ENCODE peak calls at places on chromosomes 7 and 10, in seven cellular contexts. One of them, this sample, is unnamed.

GRCh38 chr7:97116308-97116707 is 1.2 kb upstream of the SDHAF3 start:
- DNase-seq in H1: no peak
- DNase-seq in H9: no peak
- DNase-seq in mesenchymal stem cell: no peak
- DNase-seq in IMR-90: no peak
- DNase-seq in mesendoderm: no peak
- DNase-seq in trophoblast cell: no peak
- DNase-seq in this sample: no peak

GRCh38 chr10:123143162-123143824 is 4.6 kb upstream of the HMX2 start:
- DNase-seq in IMR-90: no peak
- DNase-seq in trophoblast cell: no peak
- DNase-seq in mesendoderm: peak; percentile 45
- DNase-seq in mesenchymal stem cell: no peak
- DNase-seq in H1: no peak
- DNase-seq in H9: no peak
- DNase-seq in this sample: peak; percentile 18

GRCh38 chr10:79239930-79240713 is 107.1 kb upstream of the PPIF start:
- DNase-seq in IMR-90: no peak
- DNase-seq in mesenchymal stem cell: peak; percentile 76
- DNase-seq in H1: no peak
- DNase-seq in H9: peak; percentile 84
- DNase-seq in trophoblast cell: peak; percentile 94
- DNase-seq in mesendoderm: peak; percentile 98
- DNase-seq in this sample: peak; percentile 83

GRCh38 chr10:64334084-64334483 is 812.9 kb downstream of the REEP3 start:
- DNase-seq in trophoblast cell: no peak
- DNase-seq in mesendoderm: no peak
- DNase-seq in H9: no peak
- DNase-seq in mesenchymal stem cell: no peak
- DNase-seq in IMR-90: no peak
- DNase-seq in H1: no peak
- DNase-seq in this sample: no peak

GRCh38 chr10:122249991-122250750 is 20.9 kb upstream of the BTBD16 start:
- DNase-seq in IMR-90: no peak
- DNase-seq in H9: no peak
- DNase-seq in H1: no peak
- DNase-seq in trophoblast cell: no peak
- DNase-seq in mesenchymal stem cell: no peak
- DNase-seq in mesendoderm: no peak
- DNase-seq in this sample: no peak

GRCh38 chr10:49166804-49167628 is 21.2 kb downstream of the TMEM273 start:
- DNase-seq in H9: no peak
- DNase-seq in trophoblast cell: no peak
- DNase-seq in H1: no peak
- DNase-seq in mesendoderm: no peak
- DNase-seq in mesenchymal stem cell: no peak
- DNase-seq in IMR-90: no peak
- DNase-seq in this sample: no peak

GRCh38 chr7:100483728-100484635 is at the start of gene NYAP1:
- DNase-seq in mesenchymal stem cell: peak; percentile 60
- DNase-seq in H1: no peak
- DNase-seq in trophoblast cell: no peak
- DNase-seq in IMR-90: peak; percentile 27
- DNase-seq in mesendoderm: peak; percentile 64
- DNase-seq in H9: peak; percentile 79
- DNase-seq in this sample: peak; percentile 57

GRCh38 chr7:45082031-45082830 is 6.5 kb downstream of the NACAD start:
- DNase-seq in mesenchymal stem cell: no peak
- DNase-seq in trophoblast cell: no peak
- DNase-seq in IMR-90: no peak
- DNase-seq in mesendoderm: no peak
- DNase-seq in H1: no peak
- DNase-seq in H9: no peak
- DNase-seq in this sample: no peak

GRCh38 chr10:96450514-96451207 is 63.1 kb downstream of the TLL2 start:
- DNase-seq in mesenchymal stem cell: no peak
- DNase-seq in trophoblast cell: no peak
- DNase-seq in H9: peak; percentile 88
- DNase-seq in IMR-90: no peak
- DNase-seq in H1: peak; percentile 62
- DNase-seq in mesendoderm: peak; percentile 78
- DNase-seq in this sample: peak; percentile 54

GRCh38 chr7:47580175-47580701 is 1.7 kb downstream of the TNS3 start:
- DNase-seq in mesendoderm: no peak
- DNase-seq in mesenchymal stem cell: peak; percentile 51
- DNase-seq in H1: no peak
- DNase-seq in IMR-90: peak; percentile 60
- DNase-seq in trophoblast cell: no peak
- DNase-seq in H9: no peak
- DNase-seq in this sample: no peak

GRCh38 chr10:13681963-13682362 is 95.2 kb downstream of the PRPF18 start:
- DNase-seq in mesendoderm: no peak
- DNase-seq in trophoblast cell: no peak
- DNase-seq in IMR-90: no peak
- DNase-seq in H9: no peak
- DNase-seq in H1: no peak
- DNase-seq in mesenchymal stem cell: no peak
- DNase-seq in this sample: no peak

GRCh38 chr7:148927141-148927540 is 43.0 kb upstream of the EZH2 start:
- DNase-seq in mesendoderm: no peak
- DNase-seq in IMR-90: no peak
- DNase-seq in trophoblast cell: no peak
- DNase-seq in mesenchymal stem cell: no peak
- DNase-seq in H1: no peak
- DNase-seq in H9: no peak
- DNase-seq in this sample: no peak

GRCh38 chr10:61486738-61487396 is 33.7 kb upstream of the TMEM26 start:
- DNase-seq in trophoblast cell: no peak
- DNase-seq in mesendoderm: no peak
- DNase-seq in H1: no peak
- DNase-seq in mesenchymal stem cell: peak; percentile 84
- DNase-seq in IMR-90: peak; percentile 52
- DNase-seq in H9: no peak
- DNase-seq in this sample: no peak

GRCh38 chr10:82319558-82319957 is 444.6 kb downstream of the NRG3 start:
- DNase-seq in H9: peak; percentile 31
- DNase-seq in H1: no peak
- DNase-seq in mesenchymal stem cell: no peak
- DNase-seq in IMR-90: no peak
- DNase-seq in mesendoderm: peak; percentile 23
- DNase-seq in trophoblast cell: no peak
- DNase-seq in this sample: no peak

GRCh38 chr10:18616337-18616736 is 35.0 kb downstream of the NSUN6 start:
- DNase-seq in mesendoderm: no peak
- DNase-seq in H9: no peak
- DNase-seq in mesenchymal stem cell: no peak
- DNase-seq in IMR-90: no peak
- DNase-seq in trophoblast cell: no peak
- DNase-seq in H1: no peak
- DNase-seq in this sample: no peak

GRCh38 chr10:119029613-119030420 is at the start of gene NANOS1:
- DNase-seq in H9: peak; percentile 53
- DNase-seq in H1: no peak
- DNase-seq in mesenchymal stem cell: no peak
- DNase-seq in mesendoderm: peak; percentile 59
- DNase-seq in IMR-90: peak; percentile 21
- DNase-seq in trophoblast cell: no peak
- DNase-seq in this sample: peak; percentile 52

GRCh38 chr7:55502988-55503514 is 69.3 kb downstream of the VOPP1 start:
- DNase-seq in H9: no peak
- DNase-seq in IMR-90: no peak
- DNase-seq in trophoblast cell: no peak
- DNase-seq in H1: no peak
- DNase-seq in mesenchymal stem cell: no peak
- DNase-seq in mesendoderm: no peak
- DNase-seq in this sample: no peak

GRCh38 chr7:23759556-23760391 is 49.8 kb downstream of the STK31 start:
- DNase-seq in mesendoderm: no peak
- DNase-seq in H1: no peak
- DNase-seq in IMR-90: peak; percentile 3
- DNase-seq in mesenchymal stem cell: no peak
- DNase-seq in trophoblast cell: no peak
- DNase-seq in H9: no peak
- DNase-seq in this sample: no peak

GRCh38 chr7:151296202-151296992 is 45.2 kb upstream of the NUB1 start:
- DNase-seq in IMR-90: no peak
- DNase-seq in mesendoderm: no peak
- DNase-seq in trophoblast cell: no peak
- DNase-seq in H1: no peak
- DNase-seq in mesenchymal stem cell: no peak
- DNase-seq in H9: no peak
- DNase-seq in this sample: no peak

DNA sequence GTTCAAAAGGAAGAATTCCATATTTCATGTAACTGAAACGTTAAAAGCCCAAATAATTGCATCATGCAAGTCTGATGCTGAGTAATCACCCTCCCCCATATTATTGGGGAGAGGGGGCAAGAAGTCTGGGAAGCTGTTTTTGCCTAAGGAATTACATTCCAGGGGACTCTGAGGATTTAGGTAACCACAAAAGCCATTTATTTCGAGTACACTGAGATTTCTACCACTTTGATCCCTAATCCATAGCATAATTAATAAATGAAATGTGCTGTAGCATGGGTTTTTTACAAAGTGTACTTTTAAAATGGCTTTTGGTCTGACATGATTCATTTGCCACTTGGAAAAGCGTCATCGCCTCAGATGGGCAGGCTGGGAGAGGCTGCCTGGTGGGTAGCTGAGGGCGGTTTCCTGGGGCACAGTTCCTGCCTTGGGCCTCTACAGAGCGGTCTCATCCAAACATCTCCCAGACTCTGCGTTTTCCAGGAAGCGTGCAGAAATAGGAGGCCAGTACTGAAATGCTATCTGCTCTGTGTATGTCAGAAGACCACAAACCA is 106.5 kb downstream of the TCF7L2 start:
- DNase-seq in H1: no peak
- DNase-seq in H9: no peak
- DNase-seq in mesendoderm: peak; percentile 27
- DNase-seq in mesenchymal stem cell: peak; percentile 97
- DNase-seq in trophoblast cell: no peak
- DNase-seq in IMR-90: peak; percentile 82
- DNase-seq in this sample: no peak
- H3K27ac ChIP-seq in H1: no peak overlapping the region
- H3K27ac ChIP-seq in H9: no peak overlapping the region
- H3K27ac ChIP-seq in mesendoderm: no peak overlapping the region
- H3K27ac ChIP-seq in mesenchymal stem cell: peak overlapping the region; percentile 97
- H3K27ac ChIP-seq in trophoblast cell: peak overlapping the region; percentile 46
- H3K27ac ChIP-seq in IMR-90: peak overlapping the region; percentile 62
- H3K27ac ChIP-seq in this sample: no peak overlapping the region

DNA sequence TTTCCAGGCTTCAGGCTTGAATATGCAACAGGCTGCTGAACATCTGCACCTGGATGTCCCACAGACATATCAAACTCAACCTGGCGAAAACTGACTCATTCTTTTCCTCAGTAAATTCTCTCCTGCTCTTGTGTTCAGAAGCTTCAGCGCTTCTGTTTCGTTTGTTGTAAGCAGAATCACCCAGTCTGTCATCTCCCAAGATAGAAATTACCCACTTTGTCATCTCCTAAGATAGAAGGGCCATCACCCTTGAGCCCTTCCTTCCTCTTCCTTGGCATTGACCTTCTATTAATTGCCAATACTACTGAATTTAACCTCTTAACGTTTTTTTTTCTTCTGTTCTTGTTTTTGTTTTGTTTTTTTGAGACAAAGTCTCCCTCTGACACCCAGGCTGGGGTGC is 59.7 kb downstream of the CPED1 start:
- DNase-seq in H1: no peak
- DNase-seq in mesenchymal stem cell: no peak
- DNase-seq in H9: no peak
- DNase-seq in IMR-90: no peak
- DNase-seq in trophoblast cell: peak; percentile 30
- DNase-seq in mesendoderm: no peak
- DNase-seq in this sample: no peak
- H4K8ac ChIP-seq in H1: no peak overlapping the region
- H4K8ac ChIP-seq in mesenchymal stem cell: no peak overlapping the region
- H4K8ac ChIP-seq in H9: no peak overlapping the region
- H4K8ac ChIP-seq in IMR-90: no peak overlapping the region
- H4K8ac ChIP-seq in trophoblast cell: no peak overlapping the region
- H4K8ac ChIP-seq in mesendoderm: no peak overlapping the region
- H4K8ac ChIP-seq in this sample: no peak overlapping the region

DNA sequence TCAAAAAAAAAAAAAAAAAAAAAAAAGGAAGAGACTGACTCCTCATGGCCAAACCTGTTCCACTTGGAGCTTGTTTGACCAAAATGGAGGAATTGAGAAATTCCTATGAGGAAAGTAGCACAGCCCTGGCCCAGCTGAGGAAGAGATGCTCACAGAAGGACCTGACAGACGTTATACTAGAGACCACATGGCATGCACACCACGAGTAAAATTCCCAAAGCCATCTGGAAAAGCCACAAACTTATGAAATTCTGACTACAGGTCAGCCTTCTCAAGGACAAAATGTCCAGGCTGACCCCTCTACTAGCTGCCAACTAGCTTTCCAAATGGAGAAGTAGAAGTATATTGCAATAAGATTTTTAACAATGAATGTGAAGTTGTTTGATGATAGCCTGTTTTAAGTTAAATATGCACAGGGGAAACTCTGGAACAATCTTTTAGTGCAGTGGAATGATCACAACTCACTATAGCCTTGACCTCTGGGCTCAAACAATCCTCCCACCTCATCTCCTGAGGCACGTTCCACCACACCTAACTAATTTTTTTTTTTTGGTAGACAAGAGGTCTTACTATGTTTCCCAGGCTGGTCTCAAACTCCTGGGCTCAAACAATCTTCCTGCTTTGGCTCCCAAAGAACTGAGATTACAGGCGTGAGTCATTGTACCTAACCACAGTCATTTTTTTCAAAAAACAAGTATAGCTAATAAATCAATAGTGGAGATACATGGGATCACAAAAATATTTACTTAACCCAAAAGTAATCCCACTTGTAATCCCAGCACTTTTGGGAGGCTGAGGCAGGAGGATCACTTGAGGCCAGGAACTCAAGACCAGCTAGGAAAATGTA is 75.7 kb downstream of the AKR1D1 start:
- DNase-seq in trophoblast cell: no peak
- DNase-seq in H1: no peak
- DNase-seq in H9: no peak
- DNase-seq in IMR-90: no peak
- DNase-seq in mesendoderm: no peak
- DNase-seq in mesenchymal stem cell: no peak
- DNase-seq in this sample: no peak
- H3K18ac ChIP-seq in trophoblast cell: no peak overlapping the region
- H3K18ac ChIP-seq in H1: no peak overlapping the region
- H3K18ac ChIP-seq in H9: no peak overlapping the region
- H3K18ac ChIP-seq in IMR-90: no peak overlapping the region
- H3K18ac ChIP-seq in mesendoderm: no peak overlapping the region
- H3K18ac ChIP-seq in mesenchymal stem cell: no peak overlapping the region
- H3K18ac ChIP-seq in this sample: no peak overlapping the region

DNA sequence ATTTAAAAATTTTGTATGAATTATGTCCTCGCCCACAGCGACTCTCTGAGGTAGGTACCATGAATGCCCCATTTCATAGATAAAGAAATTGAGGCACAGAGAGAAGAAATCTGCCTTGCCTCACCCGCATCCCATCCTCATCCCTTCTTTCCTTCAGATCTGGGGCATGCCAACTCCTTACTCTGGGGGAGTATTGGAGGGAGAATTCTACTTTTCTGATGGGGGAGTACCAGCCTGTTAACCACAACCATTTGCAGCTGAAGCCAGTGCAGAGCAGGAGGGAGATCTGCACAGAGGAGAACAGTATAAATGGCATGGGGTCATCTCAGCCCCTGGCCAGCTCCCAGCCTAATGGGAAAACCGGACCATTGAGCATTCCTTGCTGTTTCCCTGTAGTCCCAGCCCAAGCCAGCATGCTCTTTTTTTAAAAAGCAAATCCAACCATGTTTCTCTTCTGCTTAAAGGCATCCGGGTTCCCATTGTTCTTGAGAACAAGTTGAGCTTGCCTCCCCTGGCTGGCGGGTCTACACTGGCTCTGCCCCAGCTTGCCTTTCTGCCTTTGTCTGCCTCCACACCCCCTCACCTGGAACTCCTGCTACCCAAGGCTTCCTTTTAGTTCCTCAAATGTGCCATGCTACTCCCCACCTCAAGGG is 8.7 kb upstream of the ZNF503 start:
- DNase-seq in H1: no peak
- DNase-seq in mesendoderm: peak; percentile 18
- DNase-seq in mesenchymal stem cell: no peak
- DNase-seq in trophoblast cell: no peak
- DNase-seq in H9: no peak
- DNase-seq in IMR-90: no peak
- DNase-seq in this sample: no peak
- H3K27ac ChIP-seq in H1: no peak overlapping the region
- H3K27ac ChIP-seq in mesendoderm: no peak overlapping the region
- H3K27ac ChIP-seq in mesenchymal stem cell: no peak overlapping the region
- H3K27ac ChIP-seq in trophoblast cell: no peak overlapping the region
- H3K27ac ChIP-seq in H9: no peak overlapping the region
- H3K27ac ChIP-seq in IMR-90: no peak overlapping the region
- H3K27ac ChIP-seq in this sample: no peak overlapping the region

This sample was measured in neuronal stem cell.